ENCODE peak calls at places on chromosomes 2 and 18, in six cellular contexts. Z, R, F, C, L and W are unnamed samples. For H3K4me1, the result is how much of the 10 kb centered on the place peaks cover.

GRCh38 chr2:64012115-64012514 is 7.1 kb downstream of the VPS54 start:
- DNase-seq in R (no peak), F (no peak), Z (no peak), C (no peak), L (no peak), W (no peak)

GRCh38 chr2:224357098-224357901 is 44.6 kb downstream of the FAM124B start:
- DNase-seq in L (peak), F (peak), R (peak), C (no peak), Z (peak), W (peak)

GRCh38 chr2:37529830-37530452 is 141.5 kb downstream of the CDC42EP3 start:
- DNase-seq in R (no peak), C (no peak), Z (no peak), F (no peak), L (peak), W (no peak)

GRCh38 chr2:133342283-133342895 is 225.9 kb downstream of the NCKAP5 start:
- DNase-seq in R (no peak), L (no peak), F (no peak), Z (no peak), C (no peak), W (no peak)

GRCh38 chr2:105252271-105252670 is 10.7 kb downstream of the GPR45 start:
- DNase-seq in R (no peak), L (no peak), C (no peak), Z (no peak), F (peak), W (no peak)

GRCh38 chr2:32647180-32647651 is 19.4 kb downstream of the TTC27 start:
- DNase-seq in F (peak), C (no peak), Z (no peak), R (peak), L (peak), W (no peak)

GRCh38 chr2:1541812-1542211 is 128.5 kb downstream of the TPO start:
- DNase-seq in L (no peak), F (peak), R (no peak), C (no peak), Z (no peak), W (no peak)

GRCh38 chr2:133264951-133265949 is 303.0 kb downstream of the NCKAP5 start:
- DNase-seq in R (no peak), C (peak), L (no peak), Z (no peak), F (peak), W (no peak)

GRCh38 chr2:189421644-189422043 is 19.6 kb upstream of the WDR75 start:
- DNase-seq in Z (no peak), C (no peak), L (peak), F (peak), R (peak), W (no peak)

GRCh38 chr2:237742191-237742590 is 56.4 kb upstream of the RBM44 start:
- DNase-seq in Z (no peak), C (peak), F (no peak), L (no peak), R (no peak), W (no peak)

GRCh38 chr18:36247036-36247435 is 50.5 kb upstream of the FHOD3 start:
- DNase-seq in F (no peak), R (no peak), C (no peak), L (peak), Z (no peak), W (no peak)

GRCh38 chr2:75321558-75321957 is 122.2 kb upstream of the TACR1 start:
- DNase-seq in L (no peak), F (no peak), R (no peak), C (no peak), Z (no peak), W (no peak)
- H3K27ac ChIP-seq in L (no peak), F (no peak), R (no peak), C (no peak), Z (no peak), W (no peak)

DNA sequence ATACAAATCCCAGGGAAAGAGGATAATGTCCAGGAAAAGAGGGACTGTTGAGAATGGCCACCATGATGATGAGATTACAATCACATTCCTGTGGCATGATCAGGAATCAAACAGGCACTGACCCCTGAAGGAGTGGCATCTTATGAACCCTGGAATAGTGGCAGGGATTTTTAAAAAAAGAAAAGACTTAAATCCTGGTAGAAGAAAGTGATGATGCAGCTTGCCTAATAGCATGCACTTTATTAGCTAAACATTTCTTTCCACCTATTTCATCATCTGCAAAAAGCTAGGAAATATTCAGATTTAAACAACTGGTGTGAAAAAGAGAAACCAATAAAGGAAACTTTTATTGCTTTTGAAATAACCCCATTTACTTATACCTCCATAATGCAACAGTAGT is 87.2 kb upstream of the FSHR start:
- DNase-seq in Z (no peak), L (peak), R (peak), F (no peak), C (no peak), W (no peak)
- H3K4me1 ChIP-seq in Z (under half), L (under half), R (under half), F (under half), C (under half), W (under half)

GRCh38 chr18:46518438-46518837 is 138.6 kb downstream of the LOXHD1 start:
- DNase-seq in F (no peak), C (no peak), R (no peak), L (no peak), Z (peak), W (no peak)
- TF ChIP-seq CTCF in F (no peak), C (no peak), R (no peak), L (no peak), Z (no peak), W (no peak)

GRCh38 chr2:126429129-126429528 is 226.8 kb upstream of the GYPC start:
- DNase-seq in C (no peak), F (no peak), Z (no peak), L (no peak), R (no peak), W (no peak)

GRCh38 chr2:126425943-126426342 is 230.0 kb upstream of the GYPC start:
- DNase-seq in C (no peak), L (no peak), F (no peak), R (no peak), Z (no peak), W (no peak)
- H3K27ac ChIP-seq in C (no peak), L (no peak), F (no peak), R (no peak), Z (no peak), W (no peak)